ENCODE peak calls at places on chromosomes 16 and 17, in nine cellular contexts. One of them, this sample, is unnamed.

GRCh38 chr16:21663889-21664647 is at the start of gene OTOA:
- DNase-seq in HCT116: no peak
- DNase-seq in suprapubic skin: no peak
- DNase-seq in upper lobe of left lung: no peak
- DNase-seq in prostate gland: no peak
- DNase-seq in SK-N-SH: peak; percentile 74
- DNase-seq in transverse colon: peak; percentile 23
- DNase-seq in endothelial cell of umbilical vein: no peak
- DNase-seq in stomach: no peak
- DNase-seq in this sample: no peak

GRCh38 chr17:164536-165235 is 16.8 kb downstream of the DOC2B start:
- DNase-seq in upper lobe of left lung: no peak
- DNase-seq in endothelial cell of umbilical vein: peak; percentile 69
- DNase-seq in stomach: peak; percentile 47
- DNase-seq in suprapubic skin: no peak
- DNase-seq in transverse colon: peak; percentile 25
- DNase-seq in prostate gland: no peak
- DNase-seq in SK-N-SH: peak; percentile 88
- DNase-seq in HCT116: no peak
- DNase-seq in this sample: peak; percentile 63

GRCh38 chr17:76734080-76734840 is 2.9 kb downstream of the SRSF2 start:
- DNase-seq in transverse colon: no peak
- DNase-seq in HCT116: no peak
- DNase-seq in stomach: no peak
- DNase-seq in SK-N-SH: no peak
- DNase-seq in prostate gland: no peak
- DNase-seq in endothelial cell of umbilical vein: peak; percentile 77
- DNase-seq in suprapubic skin: no peak
- DNase-seq in upper lobe of left lung: peak; percentile 55
- DNase-seq in this sample: no peak

GRCh38 chr17:66549731-66550207 is 247.4 kb downstream of the PRKCA start:
- DNase-seq in stomach: no peak
- DNase-seq in transverse colon: no peak
- DNase-seq in SK-N-SH: no peak
- DNase-seq in HCT116: peak; percentile 44
- DNase-seq in endothelial cell of umbilical vein: peak; percentile 46
- DNase-seq in suprapubic skin: no peak
- DNase-seq in prostate gland: no peak
- DNase-seq in upper lobe of left lung: no peak
- DNase-seq in this sample: no peak

GRCh38 chr17:71970312-71970711 is 150.5 kb upstream of the SOX9 start:
- DNase-seq in prostate gland: no peak
- DNase-seq in endothelial cell of umbilical vein: no peak
- DNase-seq in stomach: no peak
- DNase-seq in transverse colon: no peak
- DNase-seq in SK-N-SH: no peak
- DNase-seq in HCT116: no peak
- DNase-seq in upper lobe of left lung: no peak
- DNase-seq in suprapubic skin: no peak
- DNase-seq in this sample: no peak

GRCh38 chr17:46964315-46965265 is 14.5 kb downstream of the RPRML start:
- DNase-seq in transverse colon: no peak
- DNase-seq in upper lobe of left lung: no peak
- DNase-seq in endothelial cell of umbilical vein: no peak
- DNase-seq in SK-N-SH: no peak
- DNase-seq in prostate gland: no peak
- DNase-seq in HCT116: no peak
- DNase-seq in stomach: no peak
- DNase-seq in suprapubic skin: no peak
- DNase-seq in this sample: no peak

GRCh38 chr17:47239663-47240374 is 13.8 kb upstream of the ITGB3 start:
- DNase-seq in upper lobe of left lung: peak; percentile 70
- DNase-seq in prostate gland: peak; percentile 30
- DNase-seq in suprapubic skin: peak; percentile 93
- DNase-seq in endothelial cell of umbilical vein: peak; percentile 99
- DNase-seq in SK-N-SH: peak; percentile 77
- DNase-seq in stomach: peak; percentile 50
- DNase-seq in transverse colon: peak; percentile 60
- DNase-seq in HCT116: peak; percentile 69
- DNase-seq in this sample: no peak

GRCh38 chr17:81432873-81433451 is 37.7 kb downstream of the BAHCC1 start:
- DNase-seq in SK-N-SH: no peak
- DNase-seq in upper lobe of left lung: no peak
- DNase-seq in prostate gland: peak; percentile 69
- DNase-seq in stomach: peak; percentile 94
- DNase-seq in suprapubic skin: no peak
- DNase-seq in endothelial cell of umbilical vein: no peak
- DNase-seq in HCT116: no peak
- DNase-seq in transverse colon: no peak
- DNase-seq in this sample: no peak

GRCh38 chr16:86002178-86002577 is 103.2 kb downstream of the IRF8 start:
- DNase-seq in upper lobe of left lung: no peak
- DNase-seq in suprapubic skin: no peak
- DNase-seq in stomach: no peak
- DNase-seq in transverse colon: no peak
- DNase-seq in endothelial cell of umbilical vein: no peak
- DNase-seq in HCT116: no peak
- DNase-seq in prostate gland: no peak
- DNase-seq in SK-N-SH: no peak
- DNase-seq in this sample: no peak

GRCh38 chr16:81488687-81489411 is 44.2 kb downstream of the CMIP start:
- DNase-seq in endothelial cell of umbilical vein: no peak
- DNase-seq in suprapubic skin: no peak
- DNase-seq in SK-N-SH: no peak
- DNase-seq in transverse colon: no peak
- DNase-seq in upper lobe of left lung: no peak
- DNase-seq in HCT116: no peak
- DNase-seq in prostate gland: no peak
- DNase-seq in stomach: no peak
- DNase-seq in this sample: no peak

GRCh38 chr16:81485225-81485624 is 40.6 kb downstream of the CMIP start:
- DNase-seq in endothelial cell of umbilical vein: no peak
- DNase-seq in suprapubic skin: no peak
- DNase-seq in transverse colon: no peak
- DNase-seq in prostate gland: no peak
- DNase-seq in SK-N-SH: peak; percentile 68
- DNase-seq in upper lobe of left lung: no peak
- DNase-seq in HCT116: no peak
- DNase-seq in stomach: no peak
- DNase-seq in this sample: no peak

GRCh38 chr16:81487301-81487720 is 42.7 kb downstream of the CMIP start:
- DNase-seq in transverse colon: no peak
- DNase-seq in stomach: no peak
- DNase-seq in prostate gland: no peak
- DNase-seq in suprapubic skin: no peak
- DNase-seq in SK-N-SH: no peak
- DNase-seq in endothelial cell of umbilical vein: no peak
- DNase-seq in upper lobe of left lung: no peak
- DNase-seq in HCT116: no peak
- DNase-seq in this sample: no peak

GRCh38 chr16:81485824-81486554 is 41.4 kb downstream of the CMIP start:
- DNase-seq in suprapubic skin: no peak
- DNase-seq in SK-N-SH: no peak
- DNase-seq in upper lobe of left lung: no peak
- DNase-seq in prostate gland: no peak
- DNase-seq in HCT116: peak; percentile 22
- DNase-seq in endothelial cell of umbilical vein: peak; percentile 49
- DNase-seq in stomach: no peak
- DNase-seq in transverse colon: no peak
- DNase-seq in this sample: no peak

GRCh38 chr16:81486555-81487061 is 42.0 kb downstream of the CMIP start:
- DNase-seq in SK-N-SH: no peak
- DNase-seq in endothelial cell of umbilical vein: no peak
- DNase-seq in transverse colon: no peak
- DNase-seq in suprapubic skin: no peak
- DNase-seq in upper lobe of left lung: peak; percentile 53
- DNase-seq in prostate gland: no peak
- DNase-seq in HCT116: no peak
- DNase-seq in stomach: peak; percentile 31
- DNase-seq in this sample: no peak
- TF ChIP-seq POLR2AphosphoS5 in SK-N-SH: no peak
- TF ChIP-seq POLR2AphosphoS5 in endothelial cell of umbilical vein: no peak
- TF ChIP-seq POLR2AphosphoS5 in transverse colon: no peak
- TF ChIP-seq POLR2AphosphoS5 in suprapubic skin: no peak
- TF ChIP-seq POLR2AphosphoS5 in upper lobe of left lung: peak; percentile 8
- TF ChIP-seq POLR2AphosphoS5 in prostate gland: no peak
- TF ChIP-seq POLR2AphosphoS5 in HCT116: no peak
- TF ChIP-seq POLR2AphosphoS5 in stomach: no peak
- TF ChIP-seq POLR2AphosphoS5 in this sample: no peak

DNA sequence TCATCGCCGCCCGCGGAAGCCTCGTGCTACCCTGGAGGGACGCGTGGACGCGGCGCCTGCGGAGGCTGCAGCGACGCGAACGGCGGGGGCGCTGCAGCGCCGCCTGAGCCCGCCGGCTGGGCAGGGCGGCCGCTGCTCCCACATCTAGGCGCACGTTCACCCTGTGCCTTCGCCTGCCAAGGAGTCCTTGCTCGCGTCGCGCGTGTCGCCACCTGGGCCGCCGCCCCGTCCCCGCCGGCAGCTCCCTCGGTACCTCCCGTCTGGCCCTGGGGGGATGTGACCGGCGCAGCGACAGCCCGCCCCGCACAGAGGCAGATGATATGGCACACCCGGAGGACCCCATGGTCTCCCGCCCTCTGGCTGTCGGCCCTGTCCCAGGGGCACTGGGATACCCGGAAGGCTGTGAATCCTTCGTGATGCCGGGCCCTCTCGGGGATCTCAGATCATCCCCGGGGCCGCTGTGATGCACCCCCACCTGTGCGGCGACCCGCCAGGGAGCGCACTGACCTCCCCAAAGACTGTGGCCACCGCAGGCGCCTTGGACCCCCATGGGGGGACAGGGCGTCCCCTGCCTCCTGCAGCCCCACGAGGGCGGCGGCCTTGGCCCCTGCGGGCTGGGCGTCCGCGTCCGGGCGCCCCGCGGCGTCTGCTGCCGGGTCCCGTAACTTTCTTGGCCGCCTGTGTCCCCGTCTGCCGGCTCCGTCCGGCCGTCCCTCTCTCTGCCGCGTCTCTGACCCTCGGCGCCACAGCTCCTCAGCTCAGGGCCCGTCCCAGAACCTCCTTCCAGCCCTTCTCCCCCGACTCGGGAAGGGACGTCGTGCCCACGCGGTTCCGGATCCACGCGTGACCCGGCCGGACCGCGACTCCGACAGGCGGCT is 689 bp upstream of the TBC1D24 start:
- DNase-seq in stomach: peak; percentile 60
- DNase-seq in suprapubic skin: peak; percentile 58
- DNase-seq in transverse colon: peak; percentile 62
- DNase-seq in SK-N-SH: peak; percentile 79
- DNase-seq in upper lobe of left lung: no peak
- DNase-seq in prostate gland: no peak
- DNase-seq in HCT116: no peak
- DNase-seq in endothelial cell of umbilical vein: peak; percentile 44
- DNase-seq in this sample: peak; percentile 72
- TF ChIP-seq POLR2AphosphoS5 in stomach: no peak
- TF ChIP-seq POLR2AphosphoS5 in suprapubic skin: no peak
- TF ChIP-seq POLR2AphosphoS5 in transverse colon: no peak
- TF ChIP-seq POLR2AphosphoS5 in SK-N-SH: no peak
- TF ChIP-seq POLR2AphosphoS5 in upper lobe of left lung: no peak
- TF ChIP-seq POLR2AphosphoS5 in prostate gland: no peak
- TF ChIP-seq POLR2AphosphoS5 in HCT116: peak; percentile 75
- TF ChIP-seq POLR2AphosphoS5 in endothelial cell of umbilical vein: peak; percentile 49
- TF ChIP-seq POLR2AphosphoS5 in this sample: no peak

GRCh38 chr17:9467518-9467917 is 108.1 kb downstream of the STX8 start:
- DNase-seq in upper lobe of left lung: no peak
- DNase-seq in endothelial cell of umbilical vein: no peak
- DNase-seq in prostate gland: no peak
- DNase-seq in transverse colon: no peak
- DNase-seq in suprapubic skin: no peak
- DNase-seq in HCT116: no peak
- DNase-seq in SK-N-SH: no peak
- DNase-seq in stomach: no peak
- DNase-seq in this sample: no peak

GRCh38 chr17:9468532-9468931 is 107.1 kb downstream of the STX8 start:
- DNase-seq in HCT116: no peak
- DNase-seq in endothelial cell of umbilical vein: no peak
- DNase-seq in stomach: no peak
- DNase-seq in transverse colon: no peak
- DNase-seq in suprapubic skin: no peak
- DNase-seq in SK-N-SH: no peak
- DNase-seq in prostate gland: no peak
- DNase-seq in upper lobe of left lung: no peak
- DNase-seq in this sample: no peak

GRCh38 chr17:9468937-9469336 is 106.7 kb downstream of the STX8 start:
- DNase-seq in stomach: no peak
- DNase-seq in suprapubic skin: no peak
- DNase-seq in SK-N-SH: no peak
- DNase-seq in HCT116: no peak
- DNase-seq in upper lobe of left lung: no peak
- DNase-seq in transverse colon: no peak
- DNase-seq in endothelial cell of umbilical vein: no peak
- DNase-seq in prostate gland: no peak
- DNase-seq in this sample: no peak

GRCh38 chr17:9470171-9470570 is 105.4 kb downstream of the STX8 start:
- DNase-seq in prostate gland: no peak
- DNase-seq in upper lobe of left lung: no peak
- DNase-seq in transverse colon: no peak
- DNase-seq in HCT116: no peak
- DNase-seq in suprapubic skin: no peak
- DNase-seq in stomach: no peak
- DNase-seq in endothelial cell of umbilical vein: peak; percentile 46
- DNase-seq in SK-N-SH: no peak
- DNase-seq in this sample: peak; percentile 22

DNA sequence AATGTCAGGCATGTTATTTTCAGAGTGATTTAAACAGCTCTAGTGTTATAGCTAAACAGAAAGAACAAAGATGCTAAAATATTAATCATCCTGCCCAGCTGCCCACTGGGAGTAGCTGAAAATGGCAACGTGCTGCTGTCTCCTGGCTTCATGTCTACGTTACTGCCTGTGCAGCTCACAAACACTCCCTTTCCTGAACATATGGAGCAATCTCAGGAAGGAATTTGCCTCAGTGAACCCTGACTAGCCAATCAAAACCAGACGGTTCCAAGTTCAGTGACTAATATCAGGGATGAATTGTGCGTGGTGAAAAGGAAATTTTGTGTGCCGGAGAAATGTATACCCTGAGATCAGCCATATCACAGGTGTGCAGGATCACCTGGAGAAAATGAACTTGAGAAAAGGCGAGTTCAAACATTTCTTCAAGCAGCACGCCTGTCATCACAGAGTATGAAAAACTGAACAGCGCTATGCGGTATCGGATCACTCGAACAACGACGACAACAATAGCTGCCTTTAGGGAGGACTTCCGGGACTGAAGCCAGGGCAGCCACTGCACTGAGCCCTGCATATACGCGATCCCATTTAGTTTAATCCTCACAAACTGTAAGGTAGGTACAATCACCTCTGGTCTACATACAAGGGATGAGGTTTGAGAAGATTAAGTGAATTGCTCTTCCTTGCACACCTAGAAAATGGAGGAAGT is 110.3 kb downstream of the STX8 start:
- DNase-seq in transverse colon: no peak
- DNase-seq in HCT116: no peak
- DNase-seq in stomach: no peak
- DNase-seq in prostate gland: no peak
- DNase-seq in upper lobe of left lung: no peak
- DNase-seq in SK-N-SH: no peak
- DNase-seq in suprapubic skin: no peak
- DNase-seq in endothelial cell of umbilical vein: peak; percentile 86
- DNase-seq in this sample: no peak
- TF ChIP-seq POLR2AphosphoS5 in transverse colon: no peak
- TF ChIP-seq POLR2AphosphoS5 in HCT116: no peak
- TF ChIP-seq POLR2AphosphoS5 in stomach: no peak
- TF ChIP-seq POLR2AphosphoS5 in prostate gland: no peak
- TF ChIP-seq POLR2AphosphoS5 in upper lobe of left lung: no peak
- TF ChIP-seq POLR2AphosphoS5 in SK-N-SH: no peak
- TF ChIP-seq POLR2AphosphoS5 in suprapubic skin: no peak
- TF ChIP-seq POLR2AphosphoS5 in endothelial cell of umbilical vein: no peak
- TF ChIP-seq POLR2AphosphoS5 in this sample: no peak

GRCh38 chr17:17151962-17152361 is 54.2 kb downstream of the PLD6 start:
- DNase-seq in upper lobe of left lung: peak; percentile 69
- DNase-seq in endothelial cell of umbilical vein: peak; percentile 89
- DNase-seq in transverse colon: peak; percentile 63
- DNase-seq in suprapubic skin: peak; percentile 85
- DNase-seq in SK-N-SH: no peak
- DNase-seq in HCT116: no peak
- DNase-seq in stomach: peak; percentile 76
- DNase-seq in prostate gland: peak; percentile 71
- DNase-seq in this sample: no peak
- TF ChIP-seq POLR2AphosphoS5 in upper lobe of left lung: no peak
- TF ChIP-seq POLR2AphosphoS5 in endothelial cell of umbilical vein: peak; percentile 68
- TF ChIP-seq POLR2AphosphoS5 in transverse colon: no peak
- TF ChIP-seq POLR2AphosphoS5 in suprapubic skin: no peak
- TF ChIP-seq POLR2AphosphoS5 in SK-N-SH: peak; percentile 60
- TF ChIP-seq POLR2AphosphoS5 in HCT116: no peak
- TF ChIP-seq POLR2AphosphoS5 in stomach: peak; percentile 56
- TF ChIP-seq POLR2AphosphoS5 in prostate gland: peak; percentile 55
- TF ChIP-seq POLR2AphosphoS5 in this sample: no peak

This sample was measured in GM12891.